ENCODE peak calls at places on chromosomes 16 and 17, in six cellular contexts. U is Peyer's patch, H is astrocyte of the spinal cord, W is AG04450, E is lung, V is AG04449. P is an unnamed sample.

GRCh38 chr17:921161-921560 is 58.4 kb downstream of the NXN start:
- DNase-seq in U (no peak), H (peak; percentile 59), W (no peak), E (peak; percentile 35), V (no peak), P (no peak)

GRCh38 chr17:57668332-57668731 is 76.8 kb downstream of the CCDC182 start:
- DNase-seq in U (no peak), H (no peak), W (no peak), E (no peak), V (no peak), P (no peak)

GRCh38 chr17:63406689-63407330 is 39.3 kb downstream of the CYB561 start:
- DNase-seq in U (peak; percentile 91), H (peak; percentile 94), W (peak; percentile 84), E (peak; percentile 67), V (peak; percentile 62), P (peak; percentile 95)

GRCh38 chr16:24204150-24204665 is 51.9 kb upstream of the CACNG3 start:
- DNase-seq in U (no peak), H (no peak), W (no peak), E (no peak), V (no peak), P (no peak)

GRCh38 chr17:42901535-42902229 is 1.1 kb downstream of the G6PC1 start:
- DNase-seq in U (no peak), H (no peak), W (no peak), E (no peak), V (no peak), P (no peak)

GRCh38 chr17:2262146-2262587 is 41.4 kb downstream of the SMG6 start:
- DNase-seq in U (peak; percentile 14), H (peak; percentile 84), W (peak; percentile 46), E (no peak), V (no peak), P (peak; percentile 88)

GRCh38 chr17:2050871-2051387 is 4.0 kb upstream of the HIC1 start:
- DNase-seq in U (no peak), H (peak; percentile 61), W (no peak), E (no peak), V (no peak), P (no peak)

GRCh38 chr17:10210151-10210574 is 11.8 kb upstream of the GAS7 start:
- DNase-seq in U (no peak), H (peak; percentile 80), W (no peak), E (no peak), V (peak; percentile 10), P (peak; percentile 65)

GRCh38 chr16:4608704-4608980 is 6.0 kb downstream of the UBALD1 start:
- DNase-seq in U (no peak), H (no peak), W (no peak), E (no peak), V (no peak), P (no peak)

GRCh38 chr16:69048328-69049120 is 56.9 kb upstream of the HAS3 start:
- DNase-seq in U (no peak), H (no peak), W (no peak), E (no peak), V (no peak), P (no peak)

DNA sequence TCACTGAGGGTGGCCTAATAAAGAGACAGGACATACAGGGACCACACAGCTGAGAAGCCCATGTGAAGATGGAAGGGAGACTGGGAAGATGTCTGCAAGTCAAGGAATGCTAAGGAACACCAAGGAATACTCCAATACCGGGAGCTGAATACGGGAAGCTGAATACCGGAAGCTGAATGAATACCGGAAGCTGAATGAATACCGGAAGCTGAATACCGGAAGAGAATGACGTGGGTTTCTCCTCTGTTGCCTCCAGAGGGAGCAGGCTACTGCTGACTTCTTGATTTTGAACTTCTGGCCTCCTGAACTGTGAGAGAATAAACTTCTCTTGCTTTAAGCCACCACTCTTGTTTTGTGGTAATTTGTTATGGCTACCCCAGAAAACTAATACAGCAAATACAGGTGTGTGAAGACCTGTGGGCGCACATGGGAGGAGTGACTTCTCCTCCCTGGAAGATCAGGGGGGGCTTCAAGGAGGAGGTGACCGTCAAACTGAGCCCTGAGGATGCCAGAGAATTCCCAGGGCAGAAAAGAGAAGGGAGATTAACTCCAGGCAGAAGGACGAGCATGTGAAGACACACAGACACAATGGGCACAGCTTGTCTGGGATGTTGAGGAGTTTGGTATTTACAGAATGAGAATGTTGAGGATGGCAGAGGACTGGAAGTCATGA is 259.9 kb downstream of the IRF8 start:
- DNase-seq in U (no peak), H (no peak), W (no peak), E (no peak), V (no peak), P (no peak)
- H3K4me3 ChIP-seq in U (no peak overlapping the region), H (no peak overlapping the region), W (no peak overlapping the region), E (no peak overlapping the region), V (no peak overlapping the region), P (no peak overlapping the region)

DNA sequence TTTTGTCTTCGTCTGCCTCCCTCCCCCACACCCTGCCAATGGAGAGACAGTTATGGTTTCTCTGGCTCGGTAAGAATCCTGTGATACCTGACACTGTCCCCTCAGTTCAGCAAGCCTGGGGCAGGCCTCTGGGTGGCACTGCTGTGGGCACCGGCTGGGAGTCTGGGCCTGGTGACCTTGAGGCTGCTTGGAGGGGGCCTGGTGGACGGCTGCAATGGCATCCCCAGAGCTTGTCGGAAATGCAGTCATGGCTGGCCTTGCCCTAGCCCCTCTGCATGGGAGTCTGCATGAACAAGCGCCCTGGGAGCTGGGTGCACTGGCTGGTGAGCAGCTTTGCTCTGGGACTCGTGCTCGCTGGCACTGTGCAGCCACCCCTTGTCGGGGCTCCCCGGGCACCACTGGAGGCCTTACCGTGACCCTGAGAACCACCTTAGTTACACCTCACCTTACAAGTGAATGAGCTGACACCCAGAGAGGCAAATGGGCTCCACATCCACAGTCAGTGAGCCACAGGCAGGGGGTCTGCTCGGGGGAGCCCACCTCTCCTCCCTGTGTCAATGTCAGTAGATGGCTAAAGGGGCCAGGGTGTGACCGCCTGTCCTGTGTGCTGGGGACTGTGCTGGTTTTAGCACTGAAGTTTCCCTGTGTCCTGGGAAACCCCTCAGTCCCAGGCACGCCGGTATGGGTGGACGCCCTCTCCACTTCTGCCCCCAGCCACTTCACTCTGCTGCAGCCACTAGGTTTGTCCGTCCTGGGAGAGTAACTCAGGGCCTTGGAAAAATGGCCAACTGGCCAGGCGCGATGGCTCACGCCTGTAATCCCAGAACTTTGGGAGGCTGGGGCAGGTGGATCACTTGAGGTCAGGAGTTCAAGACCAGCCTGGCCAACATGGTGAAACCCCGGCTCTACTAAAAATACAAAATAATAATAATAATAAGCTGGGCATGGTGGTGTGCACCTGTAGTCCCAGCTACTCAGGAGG is 1.4 kb downstream of the LGALS3BP start:
- DNase-seq in U (no peak), H (no peak), W (no peak), E (no peak), V (no peak), P (no peak)
- TF ChIP-seq CTCF in U (no peak), H (no peak), W (no peak), E (no peak), V (no peak), P (no peak)

GRCh38 chr16:1916654-1916990 is 1.6 kb downstream of the HS3ST6 start:
- DNase-seq in U (no peak), H (no peak), W (no peak), E (no peak), V (no peak), P (no peak)
- H3K4me3 ChIP-seq in U (no peak overlapping the region), H (no peak overlapping the region), W (no peak overlapping the region), E (no peak overlapping the region), V (no peak overlapping the region), P (no peak overlapping the region)

GRCh38 chr17:48593126-48593829 is at the start of gene HOXB5:
- DNase-seq in U (peak; percentile 55), H (no peak), W (no peak), E (no peak), V (no peak), P (no peak)

GRCh38 chr17:48595107-48595999 is 1.8 kb upstream of the HOXB5 start:
- DNase-seq in U (peak; percentile 39), H (no peak), W (no peak), E (no peak), V (no peak), P (no peak)

GRCh38 chr17:48592592-48592991 is 987 bp downstream of the HOXB5 start:
- DNase-seq in U (peak; percentile 44), H (no peak), W (no peak), E (no peak), V (no peak), P (no peak)

GRCh38 chr17:48594412-48595106 is 980 bp upstream of the HOXB5 start:
- DNase-seq in U (peak; percentile 48), H (peak; percentile 55), W (no peak), E (no peak), V (no peak), P (no peak)

GRCh38 chr17:48593840-48594411 is 347 bp upstream of the HOXB5 start:
- DNase-seq in U (peak; percentile 90), H (peak; percentile 97), W (peak; percentile 93), E (peak; percentile 61), V (peak; percentile 63), P (peak; percentile 81)
- TF ChIP-seq CTCF in U (peak; percentile 79), H (peak; percentile 83), W (peak; percentile 95), E (peak; percentile 89), V (peak; percentile 99), P (peak; percentile 75)

DNA sequence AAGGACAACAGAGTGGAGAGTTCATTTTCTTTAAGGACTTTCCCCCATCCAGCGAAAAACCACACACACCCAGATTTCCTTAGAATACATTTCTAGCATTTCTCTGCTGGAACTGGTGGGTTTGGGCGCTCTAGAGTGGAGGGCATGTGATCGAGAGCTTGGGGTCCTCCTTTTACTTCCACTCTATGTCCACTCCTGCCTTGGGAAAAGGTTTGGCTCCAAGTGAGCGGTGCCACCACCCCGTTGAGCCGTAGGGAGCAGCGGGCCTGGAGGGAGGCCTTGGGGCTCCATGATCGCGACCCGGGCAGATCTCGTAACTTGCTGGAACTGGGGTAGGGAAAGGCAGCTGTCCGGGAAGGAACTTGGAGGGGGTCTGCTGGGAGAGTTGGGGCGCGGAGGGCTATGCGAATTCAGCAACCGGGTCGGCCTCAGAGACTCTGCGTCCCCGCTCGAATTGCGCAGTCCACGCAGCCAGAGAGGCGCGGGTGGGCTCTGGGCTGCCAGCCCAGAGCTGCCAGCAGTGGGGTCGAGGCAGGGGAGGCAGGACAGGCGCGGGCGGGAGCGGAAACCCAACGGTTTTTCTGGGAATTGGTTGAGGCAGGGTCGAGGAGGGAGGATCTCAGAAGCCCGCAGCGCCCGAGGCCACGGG is 2.3 kb downstream of the DLX4 start:
- DNase-seq in U (no peak), H (no peak), W (no peak), E (no peak), V (no peak), P (no peak)
- H3K4me3 ChIP-seq in U (no peak overlapping the region), H (no peak overlapping the region), W (no peak overlapping the region), E (no peak overlapping the region), V (no peak overlapping the region), P (no peak overlapping the region)